ENCODE peak calls at places on chromosomes 2 and 18, in seven cellular contexts. K is WERI-Rb-1, U is WTC11, E is neural progenitor cell, D is foreskin fibroblast, X is GM23338, P is HFFc6. J is an unnamed sample.

GRCh38 chr2:134395779-134396178 is 141.9 kb downstream of the MGAT5 start:
- DNase-seq in K (no peak), U (no peak), E (no peak), D (no peak), X (no peak), P (no peak), J (no peak)

GRCh38 chr2:23375448-23375847 is 9.5 kb upstream of the KLHL29 start:
- DNase-seq in K (peak), U (no peak), E (peak), D (no peak), X (peak), P (no peak), J (no peak)

GRCh38 chr18:49243391-49243790 is 217.1 kb downstream of the DYM start:
- DNase-seq in K (no peak), U (no peak), E (no peak), D (no peak), X (no peak), P (no peak), J (no peak)

GRCh38 chr2:188971316-188971930 is 2.8 kb upstream of the COL3A1 start:
- DNase-seq in K (no peak), U (no peak), E (no peak), D (no peak), X (no peak), P (no peak), J (no peak)

GRCh38 chr18:62744076-62744705 is 28.9 kb downstream of the PHLPP1 start:
- DNase-seq in K (no peak), U (no peak), E (no peak), D (no peak), X (peak), P (peak), J (no peak)

GRCh38 chr18:62751341-62751821 is 36.0 kb downstream of the PHLPP1 start:
- DNase-seq in K (no peak), U (peak), E (peak), D (no peak), X (peak), P (no peak), J (peak)

GRCh38 chr2:46669996-46670793 is 190.8 kb downstream of the TMEM247 start:
- DNase-seq in K (peak), U (no peak), E (no peak), D (peak), X (no peak), P (peak), J (no peak)

GRCh38 chr2:137173514-137173913 is 408.2 kb downstream of the THSD7B start:
- DNase-seq in K (no peak), U (no peak), E (no peak), D (peak), X (peak), P (peak), J (no peak)

GRCh38 chr18:34550156-34550555 is 159.9 kb upstream of the DTNA start:
- DNase-seq in K (no peak), U (no peak), E (no peak), D (no peak), X (no peak), P (no peak), J (no peak)

GRCh38 chr2:15334650-15335326 is 226.3 kb downstream of the NBAS start:
- DNase-seq in K (no peak), U (no peak), E (no peak), D (peak), X (no peak), P (peak), J (no peak)

GRCh38 chr18:55326134-55326533 is 261.9 kb downstream of the TCF4 start:
- DNase-seq in K (no peak), U (no peak), E (no peak), D (no peak), X (no peak), P (no peak), J (no peak)

GRCh38 chr2:183172220-183172887 is 48.1 kb downstream of the NUP35 start:
- DNase-seq in K (no peak), U (peak), E (peak), D (no peak), X (peak), P (no peak), J (no peak)

GRCh38 chr18:25298853-25299274 is 53.1 kb downstream of the ZNF521 start:
- DNase-seq in K (no peak), U (no peak), E (no peak), D (peak), X (no peak), P (peak), J (no peak)

GRCh38 chr2:47024046-47024445 is 108.4 kb upstream of the MCFD2 start:
- DNase-seq in K (no peak), U (no peak), E (no peak), D (no peak), X (no peak), P (no peak), J (no peak)

GRCh38 chr2:240784629-240785423 is 35.2 kb downstream of the KIF1A start:
- DNase-seq in K (no peak), U (no peak), E (no peak), D (no peak), X (no peak), P (no peak), J (no peak)

GRCh38 chr2:54903736-54904554 is 146.3 kb downstream of the RTN4 start:
- DNase-seq in K (no peak), U (no peak), E (no peak), D (peak), X (no peak), P (peak), J (no peak)

GRCh38 chr2:24375349-24376087 is 15.2 kb upstream of the ITSN2 start:
- DNase-seq in K (no peak), U (no peak), E (no peak), D (no peak), X (no peak), P (no peak), J (no peak)

GRCh38 chr18:30271716-30272115 is 770.8 kb downstream of the DSC3 start:
- DNase-seq in K (no peak), U (no peak), E (peak), D (no peak), X (peak), P (peak), J (no peak)

GRCh38 chr2:46615555-46616487 is 136.5 kb downstream of the TMEM247 start:
- DNase-seq in K (no peak), U (no peak), E (peak), D (no peak), X (peak), P (peak), J (no peak)

GRCh38 chr2:96842600-96842999 is 1.2 kb downstream of the ANKRD23 start:
- DNase-seq in K (no peak), U (no peak), E (no peak), D (no peak), X (no peak), P (no peak), J (no peak)

GRCh38 chr2:100984892-100985307 is 17.2 kb upstream of the RPL31 start:
- DNase-seq in K (peak), U (peak), E (peak), D (peak), X (peak), P (peak), J (peak)

GRCh38 chr18:57427429-57428181 is 7.6 kb upstream of the ONECUT2 start:
- DNase-seq in K (no peak), U (peak), E (peak), D (no peak), X (peak), P (no peak), J (no peak)

GRCh38 chr2:80545420-80546192 is 241.1 kb upstream of the LRRTM1 start:
- DNase-seq in K (no peak), U (no peak), E (no peak), D (no peak), X (no peak), P (no peak), J (no peak)

GRCh38 chr2:119808516-119809147 is 48.9 kb downstream of the PTPN4 start:
- DNase-seq in K (no peak), U (no peak), E (no peak), D (no peak), X (no peak), P (no peak), J (no peak)

GRCh38 chr2:12594590-12594989 is 122.1 kb upstream of the TRIB2 start:
- DNase-seq in K (no peak), U (no peak), E (no peak), D (no peak), X (no peak), P (no peak), J (no peak)

GRCh38 chr18:48216639-48217280 is 192.4 kb downstream of the ZBTB7C start:
- DNase-seq in K (no peak), U (no peak), E (no peak), D (no peak), X (no peak), P (no peak), J (no peak)

GRCh38 chr2:177711472-177712276 is 319.1 kb downstream of the AGPS start:
- DNase-seq in K (no peak), U (no peak), E (no peak), D (no peak), X (no peak), P (no peak), J (no peak)

GRCh38 chr2:46434851-46435273 is 44.5 kb upstream of the TMEM247 start:
- DNase-seq in K (no peak), U (no peak), E (no peak), D (peak), X (peak), P (peak), J (no peak)

GRCh38 chr2:67871696-67872320 is 191.0 kb downstream of the C1D start:
- DNase-seq in K (no peak), U (no peak), E (no peak), D (peak), X (no peak), P (peak), J (no peak)

GRCh38 chr2:145022021-145022670 is 502.2 kb upstream of the ZEB2 start:
- DNase-seq in K (no peak), U (no peak), E (no peak), D (no peak), X (no peak), P (no peak), J (no peak)

GRCh38 chr2:158491072-158491471 is 34.3 kb downstream of the PKP4 start:
- DNase-seq in K (no peak), U (no peak), E (no peak), D (no peak), X (no peak), P (no peak), J (no peak)

GRCh38 chr2:108586116-108586515 is 51.8 kb downstream of the LIMS1 start:
- DNase-seq in K (no peak), U (no peak), E (no peak), D (peak), X (no peak), P (peak), J (no peak)

GRCh38 chr2:113138428-113139322 is 11.3 kb downstream of the IL1RN start:
- DNase-seq in K (peak), U (no peak), E (peak), D (peak), X (peak), P (peak), J (peak)

GRCh38 chr2:140975237-140975636 is 1155.6 kb downstream of the LRP1B start:
- DNase-seq in K (no peak), U (no peak), E (no peak), D (peak), X (no peak), P (no peak), J (no peak)

GRCh38 chr2:1818404-1818803 is 74.1 kb upstream of the PXDN start:
- DNase-seq in K (no peak), U (no peak), E (no peak), D (no peak), X (no peak), P (no peak), J (no peak)

GRCh38 chr2:12061785-12062184 is 315.4 kb downstream of the LPIN1 start:
- DNase-seq in K (no peak), U (no peak), E (no peak), D (no peak), X (no peak), P (no peak), J (no peak)

GRCh38 chr2:239039479-239039861 is 191.6 kb downstream of the TWIST2 start:
- DNase-seq in K (no peak), U (no peak), E (no peak), D (no peak), X (no peak), P (no peak), J (no peak)
- TF ChIP-seq CTCF in K (no peak), U (no peak), E (no peak), D (no peak), X (no peak), P (no peak), J (no peak)

GRCh38 chr2:3424171-3424795 is 44.8 kb downstream of the TRAPPC12 start:
- DNase-seq in K (no peak), U (no peak), E (no peak), D (no peak), X (no peak), P (no peak), J (no peak)
- TF ChIP-seq CTCF in K (no peak), U (no peak), E (peak), D (no peak), X (no peak), P (peak), J (peak)

DNA sequence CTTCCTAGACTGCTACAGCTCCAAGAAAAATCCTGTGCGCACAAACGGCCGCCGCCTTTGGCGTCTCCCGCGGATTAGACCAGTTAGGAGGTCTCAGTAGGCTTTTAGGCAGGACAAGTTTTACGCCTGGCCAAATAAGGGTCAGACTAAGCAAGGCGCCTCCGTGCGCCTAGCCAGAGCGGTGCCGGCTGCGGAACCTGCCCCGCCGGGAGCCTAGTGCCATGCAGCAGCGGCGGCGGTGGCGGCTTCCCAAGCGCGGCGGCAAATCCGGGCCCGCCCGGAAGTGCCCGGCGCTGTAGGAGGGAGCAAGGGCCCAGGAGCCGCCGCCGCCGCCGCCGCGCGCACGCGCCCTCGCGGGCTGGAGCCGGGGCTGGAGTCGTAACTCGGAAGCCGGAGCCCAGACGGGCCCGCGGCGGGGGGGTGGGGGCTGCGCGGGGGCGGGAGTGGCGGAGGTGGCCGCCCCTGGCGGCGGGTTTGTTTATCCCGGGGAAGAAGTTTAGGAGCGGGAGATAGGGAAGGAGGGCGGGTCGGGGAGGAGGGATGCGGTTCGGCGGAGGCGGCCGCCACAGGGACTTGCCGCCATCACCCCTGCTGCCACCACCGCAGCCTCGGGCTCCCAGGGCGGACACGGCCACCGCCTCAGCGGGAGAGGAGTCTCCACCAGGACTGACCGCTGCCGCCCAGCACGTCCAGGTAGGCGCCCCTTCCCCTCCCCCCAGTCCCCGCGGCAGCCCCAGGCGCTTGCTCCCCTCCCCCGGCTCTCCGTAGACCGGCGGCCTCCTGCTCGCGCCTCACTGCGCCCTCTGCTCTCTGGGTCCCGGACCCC is at the start of gene SPOPL:
- DNase-seq in K (peak), U (peak), E (peak), D (peak), X (peak), P (peak), J (peak)
- TF ChIP-seq CTCF in K (no peak), U (no peak), E (peak), D (no peak), X (no peak), P (peak), J (peak)

DNA sequence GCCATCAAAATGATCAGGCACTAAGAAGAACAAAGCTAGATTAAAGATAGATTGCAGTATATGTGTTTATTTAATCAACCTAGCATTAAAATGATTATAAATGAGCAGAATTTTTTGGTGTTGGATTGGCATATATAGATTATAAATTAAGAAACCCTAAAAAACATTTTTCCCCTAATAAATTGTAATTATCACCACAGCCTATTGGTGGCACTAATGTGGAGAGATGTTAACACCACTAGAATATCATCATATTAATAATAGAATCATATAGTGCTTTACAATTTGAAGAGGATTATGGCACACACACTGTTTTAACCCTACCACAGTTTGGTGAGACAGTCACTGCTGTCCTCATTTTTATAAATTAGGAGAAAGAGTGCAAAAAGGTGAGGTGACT is 112.4 kb upstream of the RND3 start:
- DNase-seq in K (no peak), U (no peak), E (no peak), D (no peak), X (no peak), P (no peak), J (no peak)
- TF ChIP-seq CTCF in K (no peak), U (no peak), E (no peak), D (no peak), X (no peak), P (peak), J (no peak)

DNA sequence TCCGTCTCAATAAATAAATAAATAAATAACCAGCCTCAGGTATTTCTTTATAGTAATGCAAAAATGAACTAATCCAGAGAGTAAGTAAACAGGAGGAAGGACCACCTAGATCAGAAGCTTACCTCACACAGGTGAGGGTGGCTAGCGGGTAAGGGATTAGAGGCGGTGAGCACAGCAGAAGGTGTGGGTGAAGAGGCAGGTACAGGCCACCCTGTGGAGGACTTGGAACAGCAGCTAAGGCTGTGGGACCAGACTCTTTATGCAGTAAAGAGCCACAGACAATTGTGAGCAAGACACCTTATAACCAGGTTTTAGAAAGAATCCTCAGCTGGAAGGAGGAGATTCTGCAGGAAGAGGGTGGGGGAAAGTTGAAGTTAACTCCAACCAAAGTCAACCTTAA is 34.2 kb upstream of the TTR start:
- DNase-seq in K (no peak), U (peak), E (no peak), D (no peak), X (peak), P (no peak), J (no peak)
- TF ChIP-seq CTCF in K (peak), U (no peak), E (no peak), D (no peak), X (peak), P (no peak), J (peak)

J was measured in neural crest cell.